ENCODE peak calls at places on chromosomes 5 and 9, in four cellular contexts. F is body of pancreas, P is lower lobe of right lung, D is HAP-1. R is an unnamed sample. For H3K4me1, the result is how much of the 10 kb centered on the place peaks cover.

GRCh38 chr5:102801375-102801774 is 46.3 kb downstream of the PAM start:
- DNase-seq in F (no peak), P (no peak), D (no peak), R (no peak)

GRCh38 chr9:132647355-132647754 is 22.4 kb downstream of the DDX31 start:
- DNase-seq in F (no peak), P (no peak), D (no peak), R (no peak)

GRCh38 chr5:112933651-112934365 is 11.8 kb upstream of the REEP5 start:
- DNase-seq in F (no peak), P (no peak), D (no peak), R (no peak)

GRCh38 chr9:93197670-93198069 is 13.7 kb downstream of the WNK2 start:
- DNase-seq in F (no peak), P (peak), D (no peak), R (no peak)

GRCh38 chr9:116083837-116084236 is 69.8 kb upstream of the PAPPA start:
- DNase-seq in F (no peak), P (no peak), D (no peak), R (no peak)

GRCh38 chr5:160357861-160358411 is 12.5 kb downstream of the C1QTNF2 start:
- DNase-seq in F (no peak), P (no peak), D (no peak), R (no peak)

GRCh38 chr5:23494558-23494957 is 12.9 kb upstream of the PRDM9 start:
- DNase-seq in F (no peak), P (no peak), D (no peak), R (no peak)

GRCh38 chr5:107543868-107544267 is 126.9 kb downstream of the EFNA5 start:
- DNase-seq in F (no peak), P (no peak), D (no peak), R (no peak)

GRCh38 chr5:126450388-126450787 is 27.2 kb downstream of the GRAMD2B start:
- DNase-seq in F (no peak), P (no peak), D (no peak), R (no peak)

GRCh38 chr5:6592611-6593010 is 40.2 kb downstream of the NSUN2 start:
- DNase-seq in F (no peak), P (no peak), D (no peak), R (peak)

GRCh38 chr5:153809181-153809580 is 229.5 kb downstream of the FAM114A2 start:
- DNase-seq in F (no peak), P (no peak), D (no peak), R (no peak)

GRCh38 chr9:76588320-76588719 is 129.3 kb downstream of the GCNT1 start:
- DNase-seq in F (no peak), P (no peak), D (no peak), R (no peak)

GRCh38 chr5:123561230-123561629 is 49.3 kb downstream of the CSNK1G3 start:
- DNase-seq in F (no peak), P (no peak), D (peak), R (no peak)

GRCh38 chr9:90444609-90445008 is 198.0 kb downstream of the DIRAS2 start:
- DNase-seq in F (no peak), P (no peak), D (no peak), R (no peak)

GRCh38 chr9:122095010-122095767 is 2.1 kb upstream of the TTLL11 start:
- DNase-seq in F (peak), P (no peak), D (peak), R (peak)

GRCh38 chr5:64184832-64185231 is 19.2 kb downstream of the RNF180 start:
- DNase-seq in F (no peak), P (no peak), D (no peak), R (no peak)

GRCh38 chr5:3214838-3215374 is 380.7 kb upstream of the IRX1 start:
- DNase-seq in F (no peak), P (no peak), D (no peak), R (no peak)

DNA sequence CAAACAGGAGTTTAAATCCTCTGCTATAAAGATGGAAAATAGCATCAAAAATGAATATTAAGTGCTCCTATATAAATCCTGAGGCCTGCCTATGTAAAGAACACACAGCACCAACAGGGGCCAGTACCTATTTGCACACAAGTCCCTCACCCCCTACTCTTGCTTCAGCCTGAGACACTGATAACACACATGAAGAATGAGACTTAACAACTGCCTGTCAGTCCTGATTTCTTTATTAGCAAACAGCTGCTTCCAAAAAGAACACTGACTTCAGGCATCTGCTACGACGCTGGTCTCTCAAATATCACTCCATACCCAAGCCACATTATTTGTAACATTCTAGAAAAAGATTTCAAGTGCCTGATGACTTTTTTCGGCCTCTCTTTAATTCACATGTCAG is 55.5 kb downstream of the MYO10 start:
- DNase-seq in F (no peak), P (no peak), D (no peak), R (no peak)
- H3K4me1 ChIP-seq in F (half or more), P (under half), D (under half), R (under half)

DNA sequence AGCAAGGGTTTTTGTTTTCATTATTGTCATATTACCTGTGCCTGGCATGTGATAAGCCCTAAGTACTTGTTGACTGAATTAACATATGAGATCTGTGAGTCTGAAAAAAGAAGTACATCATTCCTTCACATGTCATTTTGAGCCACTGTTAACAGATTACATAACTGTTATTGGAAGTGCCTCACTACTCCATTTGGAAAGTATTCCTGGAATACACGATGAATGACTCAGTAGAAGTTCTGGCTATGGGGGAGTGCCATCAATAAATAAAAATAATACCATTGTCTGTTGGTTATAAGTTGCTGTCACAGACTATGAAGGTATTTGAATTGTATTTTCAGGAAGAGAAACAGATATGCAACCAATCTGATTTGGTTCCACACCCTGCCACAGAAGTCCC is 12.9 kb downstream of the NIPSNAP3B start:
- DNase-seq in F (no peak), P (no peak), D (no peak), R (no peak)
- H3K4me1 ChIP-seq in F (under half), P (under half), D (under half), R (under half)

DNA sequence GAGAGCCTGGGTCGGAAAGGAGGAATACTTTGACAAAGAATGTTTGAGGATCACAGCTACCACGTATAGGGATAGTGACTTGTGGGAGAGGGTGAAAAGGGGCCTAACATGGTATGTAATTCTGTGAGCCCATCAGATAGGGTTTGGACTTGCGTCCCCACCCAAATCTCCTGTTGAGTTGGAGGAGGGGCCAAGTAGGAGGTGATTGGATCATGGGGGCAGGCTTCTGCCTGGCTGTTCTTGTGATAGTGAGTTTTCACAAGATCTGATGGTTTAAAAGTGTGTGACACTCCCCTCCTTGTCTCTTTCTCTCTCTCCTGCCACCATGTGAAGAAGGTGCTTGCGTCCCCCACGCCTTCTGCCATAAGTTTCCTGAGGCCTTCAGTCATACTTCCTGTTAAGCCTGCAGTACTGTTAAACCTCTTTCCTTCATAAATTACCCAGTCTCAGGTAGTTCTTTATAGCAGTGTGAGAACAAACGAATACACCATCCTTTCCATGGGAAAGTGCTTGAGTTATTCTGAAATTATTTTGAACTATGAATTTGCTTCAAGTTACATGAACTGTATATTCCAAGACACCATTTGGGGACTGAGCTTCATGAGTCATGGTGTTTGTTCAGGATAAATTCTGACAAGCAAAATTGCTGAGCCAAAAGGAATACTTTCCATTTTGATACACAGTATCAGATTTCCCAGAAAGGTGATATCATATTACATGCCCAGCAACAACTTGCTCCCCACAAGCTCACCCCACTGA is 68.8 kb upstream of the SSBP2 start:
- DNase-seq in F (no peak), P (no peak), D (no peak), R (no peak)
- H3K4me1 ChIP-seq in F (under half), P (under half), D (under half), R (under half)

GRCh38 chr5:10702911-10703491 is 58.0 kb downstream of the DAP start:
- DNase-seq in F (peak), P (no peak), D (no peak), R (no peak)
- H3K4me1 ChIP-seq in F (half or more), P (under half), D (under half), R (under half)

GRCh38 chr9:128704356-128704670 is 2.0 kb downstream of the PKN3 start:
- DNase-seq in F (no peak), P (no peak), D (no peak), R (no peak)
- H3K4me1 ChIP-seq in F (under half), P (under half), D (under half), R (under half)

DNA sequence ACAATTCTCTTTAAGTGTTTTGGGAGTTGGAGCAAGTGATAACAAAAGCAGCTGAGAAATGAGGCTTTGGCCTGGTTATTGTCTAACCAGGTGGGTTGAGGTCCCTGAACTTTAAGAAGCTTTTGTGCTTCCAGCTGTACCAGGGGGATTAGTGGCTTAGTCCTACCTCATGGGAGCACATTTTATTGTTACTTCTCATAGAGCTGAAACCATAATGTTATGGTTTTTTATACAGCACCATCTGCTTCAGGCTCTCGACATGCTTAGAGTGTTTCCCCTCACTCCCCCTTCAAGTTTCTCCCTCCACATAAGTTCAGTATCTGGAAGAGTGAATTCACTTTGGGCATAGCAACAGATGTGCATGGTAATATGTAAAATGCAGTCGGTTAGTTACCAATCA is 95.7 kb upstream of the SPRY4 start:
- DNase-seq in F (no peak), P (no peak), D (peak), R (no peak)
- H3K4me1 ChIP-seq in F (under half), P (under half), D (under half), R (under half)

R was measured in right lobe of liver.